ENCODE peak calls at places on chromosomes 7 and 10, in five cellular contexts. E is stimulated activated CD4-positive, alpha-beta T cell treated with anti-CD3 and anti-CD28 coated beads, Interleukin-4, amount 100 ng/mL, for 1 hour; V is Caco-2; J is amygdala; K is CD4-positive, alpha-beta memory T cell. Z is an unnamed sample.

GRCh38 chr10:61304751-61305150 is 148.4 kb downstream of the TMEM26 start:
- DNase-seq in E (no peak), V (no peak), J (no peak), K (no peak), Z (no peak)

GRCh38 chr7:102106625-102107024 is 180.0 kb upstream of the SH2B2 start:
- DNase-seq in E (no peak), V (no peak), J (no peak), K (no peak), Z (no peak)

GRCh38 chr7:134899729-134900128 is 86.6 kb upstream of the AGBL3 start:
- DNase-seq in E (no peak), V (peak; percentile 50), J (no peak), K (no peak), Z (no peak)

GRCh38 chr10:7445474-7446135 is 34.8 kb upstream of the SFMBT2 start:
- DNase-seq in E (no peak), V (no peak), J (no peak), K (no peak), Z (no peak)

GRCh38 chr7:43647772-43648643 is 65.1 kb downstream of the STK17A start:
- DNase-seq in E (peak; percentile 31), V (no peak), J (peak; percentile 61), K (no peak), Z (peak; percentile 13)

GRCh38 chr10:11043039-11043438 is 25.4 kb downstream of the CELF2 start:
- DNase-seq in E (no peak), V (no peak), J (no peak), K (no peak), Z (no peak)

GRCh38 chr10:82813856-82814255 is 938.9 kb downstream of the NRG3 start:
- DNase-seq in E (no peak), V (peak; percentile 63), J (no peak), K (no peak), Z (no peak)

GRCh38 chr10:116984202-116984993 is 20.6 kb downstream of the SHTN1 start:
- DNase-seq in E (no peak), V (peak; percentile 68), J (no peak), K (no peak), Z (no peak)

GRCh38 chr7:133601607-133602006 is 348.7 kb downstream of the EXOC4 start:
- DNase-seq in E (no peak), V (no peak), J (no peak), K (no peak), Z (no peak)

GRCh38 chr7:49453486-49453885 is 320.0 kb upstream of the VWC2 start:
- DNase-seq in E (no peak), V (no peak), J (no peak), K (no peak), Z (no peak)

GRCh38 chr10:9149134-9149533 is 1094.6 kb downstream of the GATA3 start:
- DNase-seq in E (no peak), V (no peak), J (no peak), K (no peak), Z (no peak)

GRCh38 chr10:43671659-43672555 is 23.2 kb upstream of the ZNF32 start:
- DNase-seq in E (no peak), V (peak; percentile 81), J (no peak), K (peak; percentile 49), Z (peak; percentile 22)

GRCh38 chr7:18151419-18151818 is 123.8 kb upstream of the PRPS1L1 start:
- DNase-seq in E (no peak), V (peak; percentile 5), J (no peak), K (no peak), Z (no peak)